ENCODE peak calls at places on chromosomes 7 and 10, in five cellular contexts. One of them, this sample, is unnamed.

GRCh38 chr10:44966816-44967509 is 7.4 kb downstream of the RASSF4 start:
- DNase-seq in activated B cell treated with CpG ODN at 0.5 μM for 24 hours: no peak
- DNase-seq in cardiac fibroblast: no peak
- DNase-seq in upper lobe of right lung: no peak
- DNase-seq in body of pancreas: no peak
- DNase-seq in this sample: no peak

GRCh38 chr7:141701489-141702046 is 398 bp downstream of the DENND11 start:
- DNase-seq in body of pancreas: peak; percentile 60
- DNase-seq in activated B cell treated with CpG ODN at 0.5 μM for 24 hours: peak; percentile 69
- DNase-seq in cardiac fibroblast: no peak
- DNase-seq in upper lobe of right lung: peak; percentile 74
- DNase-seq in this sample: peak; percentile 47

GRCh38 chr7:29193316-29194205 is 1.0 kb upstream of the CHN2 start:
- DNase-seq in cardiac fibroblast: no peak
- DNase-seq in upper lobe of right lung: no peak
- DNase-seq in activated B cell treated with CpG ODN at 0.5 μM for 24 hours: no peak
- DNase-seq in body of pancreas: peak; percentile 59
- DNase-seq in this sample: no peak

GRCh38 chr7:5557920-5558401 is 134.3 kb upstream of the TNRC18 start:
- DNase-seq in body of pancreas: peak; percentile 38
- DNase-seq in activated B cell treated with CpG ODN at 0.5 μM for 24 hours: peak; percentile 45
- DNase-seq in cardiac fibroblast: peak; percentile 51
- DNase-seq in upper lobe of right lung: peak; percentile 89
- DNase-seq in this sample: no peak

GRCh38 chr10:47195274-47195885 is 104.6 kb upstream of the GDF10 start:
- DNase-seq in activated B cell treated with CpG ODN at 0.5 μM for 24 hours: no peak
- DNase-seq in cardiac fibroblast: no peak
- DNase-seq in upper lobe of right lung: no peak
- DNase-seq in body of pancreas: no peak
- DNase-seq in this sample: no peak

GRCh38 chr10:78925800-78926319 is 142.9 kb upstream of the ZMIZ1 start:
- DNase-seq in cardiac fibroblast: peak; percentile 95
- DNase-seq in upper lobe of right lung: no peak
- DNase-seq in body of pancreas: no peak
- DNase-seq in activated B cell treated with CpG ODN at 0.5 μM for 24 hours: no peak
- DNase-seq in this sample: no peak

GRCh38 chr7:20218261-20218660 is 1.1 kb upstream of the MACC1 start:
- DNase-seq in body of pancreas: no peak
- DNase-seq in cardiac fibroblast: no peak
- DNase-seq in upper lobe of right lung: no peak
- DNase-seq in activated B cell treated with CpG ODN at 0.5 μM for 24 hours: no peak
- DNase-seq in this sample: no peak

GRCh38 chr7:103870664-103871063 is 118.8 kb downstream of the RELN start:
- DNase-seq in activated B cell treated with CpG ODN at 0.5 μM for 24 hours: no peak
- DNase-seq in body of pancreas: no peak
- DNase-seq in cardiac fibroblast: no peak
- DNase-seq in upper lobe of right lung: no peak
- DNase-seq in this sample: no peak

GRCh38 chr10:100614416-100614815 is 78.7 kb downstream of the HIF1AN start:
- DNase-seq in body of pancreas: no peak
- DNase-seq in cardiac fibroblast: no peak
- DNase-seq in activated B cell treated with CpG ODN at 0.5 μM for 24 hours: no peak
- DNase-seq in upper lobe of right lung: no peak
- DNase-seq in this sample: no peak

GRCh38 chr7:70349819-70350218 is 751.5 kb downstream of the AUTS2 start:
- DNase-seq in cardiac fibroblast: no peak
- DNase-seq in body of pancreas: no peak
- DNase-seq in upper lobe of right lung: no peak
- DNase-seq in activated B cell treated with CpG ODN at 0.5 μM for 24 hours: no peak
- DNase-seq in this sample: no peak

GRCh38 chr10:111129348-111129747 is 52.5 kb downstream of the ADRA2A start:
- DNase-seq in activated B cell treated with CpG ODN at 0.5 μM for 24 hours: no peak
- DNase-seq in upper lobe of right lung: no peak
- DNase-seq in cardiac fibroblast: no peak
- DNase-seq in body of pancreas: no peak
- DNase-seq in this sample: no peak

GRCh38 chr7:11120675-11121220 is 147.1 kb downstream of the PHF14 start:
- DNase-seq in upper lobe of right lung: no peak
- DNase-seq in cardiac fibroblast: no peak
- DNase-seq in activated B cell treated with CpG ODN at 0.5 μM for 24 hours: no peak
- DNase-seq in body of pancreas: no peak
- DNase-seq in this sample: no peak

GRCh38 chr7:118005021-118005420 is 131.8 kb upstream of the CTTNBP2 start:
- DNase-seq in upper lobe of right lung: no peak
- DNase-seq in body of pancreas: no peak
- DNase-seq in cardiac fibroblast: no peak
- DNase-seq in activated B cell treated with CpG ODN at 0.5 μM for 24 hours: no peak
- DNase-seq in this sample: no peak

GRCh38 chr7:105655901-105656380 is 74.6 kb upstream of the EFCAB10 start:
- DNase-seq in body of pancreas: no peak
- DNase-seq in cardiac fibroblast: no peak
- DNase-seq in upper lobe of right lung: no peak
- DNase-seq in activated B cell treated with CpG ODN at 0.5 μM for 24 hours: no peak
- DNase-seq in this sample: no peak

GRCh38 chr10:62614389-62615157 is 189.9 kb upstream of the ADO start:
- DNase-seq in cardiac fibroblast: peak; percentile 63
- DNase-seq in upper lobe of right lung: no peak
- DNase-seq in activated B cell treated with CpG ODN at 0.5 μM for 24 hours: no peak
- DNase-seq in body of pancreas: no peak
- DNase-seq in this sample: no peak

GRCh38 chr7:50711271-50712175 is 71.2 kb downstream of the GRB10 start:
- DNase-seq in activated B cell treated with CpG ODN at 0.5 μM for 24 hours: no peak
- DNase-seq in body of pancreas: peak; percentile 50
- DNase-seq in cardiac fibroblast: peak; percentile 49
- DNase-seq in upper lobe of right lung: no peak
- DNase-seq in this sample: no peak

GRCh38 chr10:126253613-126254002 is 134.7 kb downstream of the ADAM12 start:
- DNase-seq in activated B cell treated with CpG ODN at 0.5 μM for 24 hours: no peak
- DNase-seq in upper lobe of right lung: no peak
- DNase-seq in cardiac fibroblast: peak; percentile 44
- DNase-seq in body of pancreas: no peak
- DNase-seq in this sample: no peak

GRCh38 chr10:96714031-96714590 is 6.2 kb downstream of the PIK3AP1 start:
- DNase-seq in body of pancreas: no peak
- DNase-seq in upper lobe of right lung: no peak
- DNase-seq in activated B cell treated with CpG ODN at 0.5 μM for 24 hours: no peak
- DNase-seq in cardiac fibroblast: peak; percentile 28
- DNase-seq in this sample: no peak

GRCh38 chr10:82674036-82674435 is 799.0 kb downstream of the NRG3 start:
- DNase-seq in body of pancreas: no peak
- DNase-seq in activated B cell treated with CpG ODN at 0.5 μM for 24 hours: no peak
- DNase-seq in cardiac fibroblast: peak; percentile 29
- DNase-seq in upper lobe of right lung: no peak
- DNase-seq in this sample: no peak

GRCh38 chr7:16604054-16604453 is 41.5 kb downstream of the ANKMY2 start:
- DNase-seq in activated B cell treated with CpG ODN at 0.5 μM for 24 hours: no peak
- DNase-seq in cardiac fibroblast: peak; percentile 45
- DNase-seq in upper lobe of right lung: no peak
- DNase-seq in body of pancreas: no peak
- DNase-seq in this sample: no peak
- TF ChIP-seq CTCF in activated B cell treated with CpG ODN at 0.5 μM for 24 hours: no peak
- TF ChIP-seq CTCF in cardiac fibroblast: peak; percentile 23
- TF ChIP-seq CTCF in upper lobe of right lung: peak; percentile 11
- TF ChIP-seq CTCF in body of pancreas: peak; percentile 31
- TF ChIP-seq CTCF in this sample: no peak

DNA sequence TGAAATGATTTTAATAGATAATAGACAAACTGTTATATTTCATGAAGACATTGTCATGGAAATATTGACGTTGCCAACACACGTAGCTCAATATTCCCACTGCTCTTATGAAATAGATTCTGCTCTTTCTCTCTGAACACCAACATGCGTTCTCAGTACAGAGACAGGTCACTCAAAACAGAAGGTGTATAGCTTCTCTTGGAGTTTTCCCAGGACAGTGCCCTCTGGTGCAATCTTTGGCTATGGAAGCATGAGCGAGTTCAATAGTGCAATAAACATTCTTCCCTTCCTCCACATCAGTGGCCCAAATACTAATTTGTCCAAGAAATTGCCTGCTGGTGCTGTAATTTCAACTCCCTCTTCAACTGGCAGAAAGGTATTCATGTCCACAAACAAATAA is 145.3 kb downstream of the MAGI2 start:
- DNase-seq in upper lobe of right lung: no peak
- DNase-seq in cardiac fibroblast: no peak
- DNase-seq in activated B cell treated with CpG ODN at 0.5 μM for 24 hours: no peak
- DNase-seq in body of pancreas: no peak
- DNase-seq in this sample: no peak
- TF ChIP-seq CTCF in upper lobe of right lung: no peak
- TF ChIP-seq CTCF in cardiac fibroblast: no peak
- TF ChIP-seq CTCF in activated B cell treated with CpG ODN at 0.5 μM for 24 hours: no peak
- TF ChIP-seq CTCF in body of pancreas: no peak
- TF ChIP-seq CTCF in this sample: no peak

GRCh38 chr7:46146454-46147255 is 225.6 kb upstream of the IGFBP3 start:
- DNase-seq in upper lobe of right lung: no peak
- DNase-seq in cardiac fibroblast: peak; percentile 70
- DNase-seq in body of pancreas: no peak
- DNase-seq in activated B cell treated with CpG ODN at 0.5 μM for 24 hours: no peak
- DNase-seq in this sample: no peak
- TF ChIP-seq CTCF in upper lobe of right lung: no peak
- TF ChIP-seq CTCF in cardiac fibroblast: no peak
- TF ChIP-seq CTCF in body of pancreas: no peak
- TF ChIP-seq CTCF in activated B cell treated with CpG ODN at 0.5 μM for 24 hours: no peak
- TF ChIP-seq CTCF in this sample: no peak

DNA sequence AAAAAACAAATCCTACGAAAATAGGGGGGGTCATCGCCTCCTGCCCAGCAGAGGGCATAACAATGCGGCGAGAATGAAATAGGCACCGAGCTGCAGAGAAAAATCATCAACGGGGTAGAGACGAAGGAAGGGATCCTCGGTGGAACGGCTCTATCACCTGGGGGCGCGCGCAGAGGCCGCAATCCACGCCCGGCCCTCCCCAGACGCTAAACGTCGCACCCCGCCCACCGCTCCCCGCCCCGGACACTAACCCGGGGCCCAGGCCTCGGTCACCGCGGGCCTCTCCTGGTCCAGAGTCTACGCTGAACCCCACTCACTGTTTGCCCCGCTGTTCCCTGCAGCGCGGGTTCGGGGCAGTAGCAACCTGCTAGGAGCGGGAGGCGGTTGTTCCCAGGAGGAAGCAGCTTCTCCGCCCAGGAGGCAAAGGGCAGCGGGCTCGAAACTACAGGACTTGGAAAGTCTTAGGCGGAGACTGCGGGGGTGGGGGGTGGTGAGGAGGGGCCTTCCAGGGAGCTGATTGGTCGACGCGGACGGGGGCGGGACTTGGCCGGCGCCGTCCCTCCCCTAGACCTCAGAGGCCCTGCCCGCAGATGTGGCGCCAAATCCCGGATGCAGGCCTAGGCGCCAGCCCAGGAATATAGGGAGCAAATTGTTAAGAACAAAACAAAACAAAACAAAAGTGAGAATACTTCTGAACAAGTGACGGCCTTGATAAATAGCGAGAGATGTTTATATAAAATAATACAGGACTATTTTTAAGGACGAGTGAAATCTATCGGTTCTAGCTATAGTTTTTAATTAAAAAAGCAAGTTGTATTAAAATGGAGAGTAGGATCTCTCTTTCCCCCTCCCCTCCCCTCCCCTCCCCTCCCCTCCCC is at the start of gene TCAF1:
- DNase-seq in activated B cell treated with CpG ODN at 0.5 μM for 24 hours: peak; percentile 85
- DNase-seq in upper lobe of right lung: peak; percentile 97
- DNase-seq in cardiac fibroblast: peak; percentile 96
- DNase-seq in body of pancreas: peak; percentile 97
- DNase-seq in this sample: peak; percentile 78
- TF ChIP-seq CTCF in activated B cell treated with CpG ODN at 0.5 μM for 24 hours: no peak
- TF ChIP-seq CTCF in upper lobe of right lung: peak; percentile 27
- TF ChIP-seq CTCF in cardiac fibroblast: peak; percentile 41
- TF ChIP-seq CTCF in body of pancreas: peak; percentile 37
- TF ChIP-seq CTCF in this sample: peak; percentile 47

GRCh38 chr10:63901228-63901627 is 380.0 kb downstream of the REEP3 start:
- DNase-seq in body of pancreas: no peak
- DNase-seq in activated B cell treated with CpG ODN at 0.5 μM for 24 hours: no peak
- DNase-seq in upper lobe of right lung: no peak
- DNase-seq in cardiac fibroblast: no peak
- DNase-seq in this sample: no peak
- TF ChIP-seq CTCF in body of pancreas: no peak
- TF ChIP-seq CTCF in activated B cell treated with CpG ODN at 0.5 μM for 24 hours: no peak
- TF ChIP-seq CTCF in upper lobe of right lung: peak; percentile 25
- TF ChIP-seq CTCF in cardiac fibroblast: peak; percentile 25
- TF ChIP-seq CTCF in this sample: no peak

GRCh38 chr7:17601921-17602320 is 303.5 kb downstream of the AHR start:
- DNase-seq in body of pancreas: no peak
- DNase-seq in activated B cell treated with CpG ODN at 0.5 μM for 24 hours: no peak
- DNase-seq in upper lobe of right lung: no peak
- DNase-seq in cardiac fibroblast: peak; percentile 49
- DNase-seq in this sample: no peak
- TF ChIP-seq CTCF in body of pancreas: no peak
- TF ChIP-seq CTCF in activated B cell treated with CpG ODN at 0.5 μM for 24 hours: no peak
- TF ChIP-seq CTCF in upper lobe of right lung: no peak
- TF ChIP-seq CTCF in cardiac fibroblast: no peak
- TF ChIP-seq CTCF in this sample: no peak

DNA sequence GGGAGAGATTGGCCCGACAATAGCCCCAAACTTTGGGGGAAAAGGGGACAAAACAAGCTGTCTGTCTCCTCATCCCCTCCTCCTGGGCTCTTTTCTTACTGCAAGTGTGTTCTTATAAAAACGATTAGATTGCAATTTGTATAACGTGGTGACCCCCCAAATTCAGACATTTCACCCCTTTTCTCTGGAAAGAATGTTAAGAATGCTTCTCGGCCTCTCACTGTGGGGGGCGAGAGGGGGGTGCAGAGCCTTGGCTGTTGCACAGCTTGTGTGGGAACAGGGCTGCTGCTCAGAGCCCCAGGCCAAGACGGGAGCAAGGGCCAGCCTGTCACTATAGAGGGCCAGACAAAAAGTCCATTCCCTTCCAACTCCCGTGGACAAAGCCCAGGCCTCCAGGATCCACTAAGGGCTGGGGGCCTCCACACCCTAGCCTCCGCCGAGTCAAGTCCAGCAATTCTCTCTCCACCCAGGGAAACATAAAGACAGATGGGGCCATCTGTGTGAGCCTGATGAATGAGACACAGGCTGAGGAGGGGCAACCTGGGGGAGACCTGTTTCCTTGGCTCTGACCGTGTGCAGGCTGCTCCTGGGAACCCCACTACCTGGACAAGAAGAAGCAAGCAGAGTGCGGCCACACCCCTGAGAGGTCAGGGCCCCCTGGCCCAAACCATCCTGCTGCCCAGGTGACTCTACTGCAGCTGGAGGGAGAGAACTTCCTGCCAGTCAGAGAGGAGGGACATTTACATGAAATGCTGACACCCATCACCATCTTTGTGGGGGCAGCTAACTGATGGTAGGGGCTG is 27.0 kb downstream of the DPCD start:
- DNase-seq in body of pancreas: no peak
- DNase-seq in upper lobe of right lung: no peak
- DNase-seq in activated B cell treated with CpG ODN at 0.5 μM for 24 hours: no peak
- DNase-seq in cardiac fibroblast: no peak
- DNase-seq in this sample: no peak
- TF ChIP-seq CTCF in body of pancreas: no peak
- TF ChIP-seq CTCF in upper lobe of right lung: no peak
- TF ChIP-seq CTCF in activated B cell treated with CpG ODN at 0.5 μM for 24 hours: no peak
- TF ChIP-seq CTCF in cardiac fibroblast: no peak
- TF ChIP-seq CTCF in this sample: no peak

This sample was measured in CD4-positive, alpha-beta T cell.